ENCODE peak calls at places on chromosome 6, in five cellular contexts. A, Z, I, H and S are unnamed samples.

GRCh38 chr6:82739266-82739665 is 326.4 kb downstream of the UBE3D start:
- DNase-seq in A (no peak), Z (no peak), I (no peak), H (no peak), S (no peak)

GRCh38 chr6:27873101-27874030 is 38.8 kb downstream of the OR2B2 start:
- DNase-seq in A (no peak), Z (no peak), I (peak; percentile 70), H (no peak), S (no peak)

GRCh38 chr6:105087571-105088211 is 92.1 kb downstream of the POPDC3 start:
- DNase-seq in A (no peak), Z (no peak), I (peak; percentile 28), H (no peak), S (no peak)

GRCh38 chr6:145815351-145815772 is 767 bp upstream of the FBXO30 start:
- DNase-seq in A (no peak), Z (no peak), I (no peak), H (peak; percentile 39), S (no peak)

GRCh38 chr6:155201461-155202226 is 62.2 kb upstream of the CLDN20 start:
- DNase-seq in A (no peak), Z (no peak), I (no peak), H (no peak), S (no peak)

GRCh38 chr6:142746524-142746923 is 198.5 kb downstream of the HIVEP2 start:
- DNase-seq in A (no peak), Z (no peak), I (peak; percentile 30), H (no peak), S (peak; percentile 47)

GRCh38 chr6:149060985-149061760 is 256.3 kb upstream of the TAB2 start:
- DNase-seq in A (no peak), Z (no peak), I (no peak), H (no peak), S (no peak)

GRCh38 chr6:170210026-170210390 is 80.9 kb downstream of the DLL1 start:
- DNase-seq in A (peak; percentile 76), Z (no peak), I (peak; percentile 9), H (no peak), S (no peak)

GRCh38 chr6:28643017-28643740 is 117.5 kb downstream of the GPX5 start:
- DNase-seq in A (no peak), Z (no peak), I (no peak), H (no peak), S (peak; percentile 72)

GRCh38 chr6:4613381-4613780 is 162.8 kb upstream of the CDYL start:
- DNase-seq in A (no peak), Z (no peak), I (no peak), H (no peak), S (no peak)

GRCh38 chr6:81938014-81938761 is 185.7 kb upstream of the TENT5A start:
- DNase-seq in A (no peak), Z (no peak), I (no peak), H (no peak), S (peak; percentile 72)

GRCh38 chr6:10237284-10238043 is 177.4 kb downstream of the TFAP2A start:
- DNase-seq in A (no peak), Z (no peak), I (no peak), H (no peak), S (no peak)

GRCh38 chr6:25354078-25354940 is 75.1 kb downstream of the CARMIL1 start:
- DNase-seq in A (no peak), Z (no peak), I (no peak), H (no peak), S (no peak)

GRCh38 chr6:166785131-166785530 is 158.1 kb upstream of the RPS6KA2 start:
- DNase-seq in A (no peak), Z (no peak), I (no peak), H (no peak), S (no peak)

GRCh38 chr6:72461144-72461543 is 160.7 kb upstream of the KCNQ5 start:
- DNase-seq in A (no peak), Z (no peak), I (no peak), H (no peak), S (no peak)

GRCh38 chr6:107668826-107669474 is 155.2 kb downstream of the SCML4 start:
- DNase-seq in A (no peak), Z (no peak), I (peak; percentile 23), H (no peak), S (no peak)

GRCh38 chr6:165637591-165637990 is 25.4 kb downstream of the PDE10A start:
- DNase-seq in A (no peak), Z (no peak), I (no peak), H (no peak), S (no peak)

GRCh38 chr6:127053032-127053908 is 65.2 kb upstream of the RSPO3 start:
- DNase-seq in A (no peak), Z (no peak), I (no peak), H (no peak), S (no peak)

DNA sequence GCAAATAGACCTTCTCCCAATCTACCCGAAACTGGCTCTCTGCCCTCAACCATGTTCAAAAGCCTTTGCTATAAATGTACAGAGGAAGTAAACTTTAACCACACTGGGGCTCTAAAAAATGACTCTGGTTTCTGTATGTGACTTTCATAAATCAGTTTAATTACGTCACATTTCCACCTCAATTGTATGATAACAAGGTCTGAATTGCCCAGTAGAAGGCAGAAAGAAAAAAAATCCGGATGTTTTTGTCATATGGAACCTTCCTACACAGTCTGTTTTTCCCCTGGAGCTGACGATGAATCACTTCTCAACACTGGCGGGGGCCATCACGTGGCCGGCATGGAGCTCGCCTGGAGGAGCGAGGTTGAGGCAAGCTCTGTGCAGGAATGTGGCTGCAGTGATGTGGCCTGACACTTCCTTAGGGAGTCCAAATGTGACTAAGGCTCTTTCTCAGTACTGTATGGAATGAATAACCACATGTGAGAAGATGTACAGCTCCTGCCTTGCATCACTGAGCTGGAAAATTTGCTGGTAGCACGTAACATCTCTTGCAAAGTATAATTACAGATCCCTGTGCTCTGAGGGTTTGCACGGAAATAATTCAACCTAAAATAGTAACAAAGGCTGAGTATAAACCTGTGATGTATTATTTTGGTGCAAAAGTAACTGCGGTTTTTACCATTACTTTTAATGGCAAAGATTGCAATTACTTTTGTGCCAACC is 58.5 kb upstream of the SNX9 start:
- DNase-seq in A (peak; percentile 92), Z (peak; percentile 48), I (peak; percentile 80), H (peak; percentile 88), S (peak; percentile 39)
- H3K4me1 ChIP-seq in A (peaks cover 57% of the 10 kb centered on the region), Z (peaks cover 45% of the 10 kb centered on the region), I (peaks cover 70% of the 10 kb centered on the region), H (peaks cover 49% of the 10 kb centered on the region), S (peaks cover 30% of the 10 kb centered on the region)

GRCh38 chr6:112335736-112336135 is 11.4 kb upstream of the RFPL4B start:
- DNase-seq in A (no peak), Z (no peak), I (no peak), H (no peak), S (no peak)

GRCh38 chr6:112342511-112342910 is 4.6 kb upstream of the RFPL4B start:
- DNase-seq in A (no peak), Z (no peak), I (no peak), H (no peak), S (no peak)

GRCh38 chr6:112338310-112338709 is 8.8 kb upstream of the RFPL4B start:
- DNase-seq in A (no peak), Z (no peak), I (no peak), H (no peak), S (no peak)

GRCh38 chr6:112332274-112332673 is 14.9 kb upstream of the RFPL4B start:
- DNase-seq in A (no peak), Z (no peak), I (no peak), H (no peak), S (no peak)

GRCh38 chr6:112337209-112337638 is 9.9 kb upstream of the RFPL4B start:
- DNase-seq in A (peak; percentile 83), Z (peak; percentile 47), I (no peak), H (peak; percentile 54), S (peak; percentile 51)
- TF ChIP-seq CTCF in A (no peak), Z (peak; percentile 32), I (no peak), H (peak; percentile 46), S (peak; percentile 80)

DNA sequence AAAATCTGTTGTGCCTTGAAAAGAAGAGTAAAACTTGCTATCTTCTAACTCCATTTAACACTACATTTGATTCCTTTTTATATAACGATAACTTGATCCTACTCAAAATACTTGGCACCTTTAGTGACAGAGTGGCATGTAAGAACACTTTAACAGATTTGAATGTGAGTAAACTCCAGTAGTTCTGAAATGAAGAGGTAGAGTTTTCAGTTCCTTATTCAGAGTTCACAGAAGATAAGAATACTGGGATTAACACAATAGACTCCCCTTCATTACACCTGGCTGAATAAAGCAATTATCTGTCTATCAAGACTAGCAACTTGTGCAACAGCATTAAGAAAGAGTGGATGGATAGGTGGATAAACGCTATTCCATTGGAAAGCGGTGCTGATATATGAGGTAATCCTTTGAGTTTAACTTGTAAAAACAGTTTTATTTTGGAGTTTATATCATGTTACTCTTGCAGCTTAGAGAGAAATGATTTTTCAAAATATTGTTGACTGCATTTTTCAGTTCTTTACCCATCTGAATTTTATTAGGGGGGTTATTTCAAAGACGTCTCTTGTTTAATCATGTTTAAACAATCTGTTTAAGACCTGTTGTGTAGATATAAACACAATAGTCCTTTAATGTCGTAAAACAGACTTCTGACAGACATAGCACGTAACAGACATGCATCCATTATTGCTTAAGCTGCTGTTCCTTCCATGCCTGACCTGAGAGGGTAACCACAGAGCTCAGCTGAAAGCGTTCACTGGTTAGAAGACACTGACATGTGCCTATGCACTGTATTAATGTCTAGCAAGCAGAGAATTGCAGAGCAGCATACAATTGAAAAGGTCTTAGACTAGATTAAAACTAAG is 102.3 kb upstream of the SUPT3H start:
- DNase-seq in A (no peak), Z (no peak), I (no peak), H (no peak), S (no peak)
- H3K4me3 ChIP-seq in A (no peak overlapping the region), Z (no peak overlapping the region), I (no peak overlapping the region), H (peak overlapping the region; percentile 35), S (no peak overlapping the region)

GRCh38 chr6:119205911-119206617 is 127.6 kb upstream of the FAM184A start:
- DNase-seq in A (no peak), Z (no peak), I (no peak), H (no peak), S (no peak)
- H3K4me1 ChIP-seq in A (peaks cover 3% of the 10 kb centered on the region), Z (no peaks in the 10 kb centered on the region), I (no peaks in the 10 kb centered on the region), H (peaks cover 16% of the 10 kb centered on the region), S (no peaks in the 10 kb centered on the region)

GRCh38 chr6:131172237-131172636 is 37.0 kb downstream of the AKAP7 start:
- DNase-seq in A (no peak), Z (no peak), I (no peak), H (no peak), S (no peak)
- TF ChIP-seq CTCF in A (no peak), Z (no peak), I (no peak), H (no peak), S (no peak)